ENCODE peak calls at places on chromosomes 13 and 19, in eight cellular contexts. L, T, A, X, G, N, O and R are unnamed samples. For H3K4me1, the result is how much of the 10 kb centered on the place peaks cover.

GRCh38 chr13:27559714-27560113 is 60.6 kb downstream of the LNX2 start:
- DNase-seq in X (no peak), O (no peak), T (no peak), A (no peak), G (no peak), L (no peak), N (no peak), R (no peak)

GRCh38 chr19:55176116-55176515 is 4.0 kb downstream of the SYT5 start:
- DNase-seq in T (no peak), A (no peak), X (no peak), N (no peak), L (peak), G (no peak), O (no peak), R (no peak)

GRCh38 chr19:17041994-17042393 is 15.4 kb upstream of the CPAMD8 start:
- DNase-seq in L (no peak), X (no peak), T (no peak), A (no peak), G (no peak), N (no peak), O (no peak), R (no peak)

GRCh38 chr19:31742249-31742648 is 393.0 kb upstream of the TSHZ3 start:
- DNase-seq in N (no peak), L (no peak), O (no peak), X (no peak), A (no peak), G (no peak), T (no peak), R (no peak)

GRCh38 chr13:33031277-33031676 is 15.1 kb downstream of the KL start:
- DNase-seq in A (no peak), T (no peak), N (no peak), X (no peak), G (no peak), L (no peak), O (no peak), R (no peak)

GRCh38 chr19:1274081-1274851 is 1.1 kb upstream of the FAM174C start:
- DNase-seq in N (no peak), T (no peak), A (no peak), G (no peak), O (no peak), L (no peak), X (no peak), R (no peak)

GRCh38 chr13:113049521-113049941 is 56.1 kb upstream of the F7 start:
- DNase-seq in A (no peak), T (no peak), G (no peak), L (no peak), N (no peak), X (no peak), O (no peak), R (no peak)

GRCh38 chr19:51811344-51811743 is 16.4 kb downstream of the FPR3 start:
- DNase-seq in N (no peak), O (no peak), X (no peak), T (no peak), A (no peak), G (no peak), L (no peak), R (no peak)

GRCh38 chr19:38877781-38878574 is at the start of gene RINL:
- DNase-seq in L (peak), X (no peak), O (peak), G (no peak), T (peak), A (peak), N (no peak), R (peak)

GRCh38 chr13:111281751-111282311 is 38.6 kb upstream of the TEX29 start:
- DNase-seq in G (no peak), O (no peak), X (no peak), N (no peak), A (no peak), L (no peak), T (no peak), R (no peak)

GRCh38 chr19:12833418-12833746 is 997 bp downstream of the RTBDN start:
- DNase-seq in G (no peak), A (no peak), L (no peak), N (no peak), X (no peak), O (peak), T (peak), R (no peak)

GRCh38 chr13:31150315-31150985 is 11.3 kb downstream of the HSPH1 start:
- DNase-seq in L (no peak), N (no peak), O (no peak), X (no peak), G (no peak), A (no peak), T (no peak), R (no peak)

GRCh38 chr13:29845440-29846056 is 4.9 kb downstream of the UBL3 start:
- DNase-seq in T (no peak), A (no peak), L (peak), O (no peak), G (peak), N (no peak), X (no peak), R (no peak)

GRCh38 chr19:32870981-32871451 is 1.4 kb upstream of the SLC7A9 start:
- DNase-seq in N (no peak), A (no peak), X (no peak), G (no peak), O (no peak), T (no peak), L (no peak), R (no peak)

GRCh38 chr13:113734826-113735125 is 24.2 kb upstream of the TMEM255B start:
- DNase-seq in O (no peak), X (no peak), L (no peak), G (no peak), A (no peak), T (no peak), N (no peak), R (no peak)

GRCh38 chr19:46723471-46723870 is 6.6 kb upstream of the PRKD2 start:
- DNase-seq in X (no peak), N (no peak), A (no peak), L (no peak), O (no peak), G (no peak), T (no peak), R (no peak)

GRCh38 chr13:93169980-93170379 is 56.6 kb upstream of the GPC6 start:
- DNase-seq in N (no peak), L (no peak), O (no peak), A (no peak), X (no peak), G (peak), T (no peak), R (peak)

GRCh38 chr13:33208290-33208990 is 77.1 kb downstream of the STARD13 start:
- DNase-seq in X (no peak), G (no peak), A (no peak), O (no peak), L (no peak), T (no peak), N (no peak), R (peak)

GRCh38 chr19:15616183-15616582 is 1.2 kb downstream of the CYP4F8 start:
- DNase-seq in T (no peak), X (no peak), O (no peak), G (no peak), N (no peak), L (no peak), A (no peak), R (no peak)

GRCh38 chr19:16373989-16374388 is 49.4 kb downstream of the KLF2 start:
- DNase-seq in L (no peak), X (no peak), O (no peak), T (no peak), N (no peak), A (no peak), G (no peak), R (no peak)

GRCh38 chr13:49253310-49253709 is 5.6 kb downstream of the CDADC1 start:
- DNase-seq in N (no peak), T (no peak), A (no peak), X (no peak), L (no peak), G (no peak), O (no peak), R (no peak)
- TF ChIP-seq EZH2phosphoT487 in N (no peak), T (no peak), A (no peak), X (no peak), L (no peak), G (no peak), O (no peak), R (no peak)

DNA sequence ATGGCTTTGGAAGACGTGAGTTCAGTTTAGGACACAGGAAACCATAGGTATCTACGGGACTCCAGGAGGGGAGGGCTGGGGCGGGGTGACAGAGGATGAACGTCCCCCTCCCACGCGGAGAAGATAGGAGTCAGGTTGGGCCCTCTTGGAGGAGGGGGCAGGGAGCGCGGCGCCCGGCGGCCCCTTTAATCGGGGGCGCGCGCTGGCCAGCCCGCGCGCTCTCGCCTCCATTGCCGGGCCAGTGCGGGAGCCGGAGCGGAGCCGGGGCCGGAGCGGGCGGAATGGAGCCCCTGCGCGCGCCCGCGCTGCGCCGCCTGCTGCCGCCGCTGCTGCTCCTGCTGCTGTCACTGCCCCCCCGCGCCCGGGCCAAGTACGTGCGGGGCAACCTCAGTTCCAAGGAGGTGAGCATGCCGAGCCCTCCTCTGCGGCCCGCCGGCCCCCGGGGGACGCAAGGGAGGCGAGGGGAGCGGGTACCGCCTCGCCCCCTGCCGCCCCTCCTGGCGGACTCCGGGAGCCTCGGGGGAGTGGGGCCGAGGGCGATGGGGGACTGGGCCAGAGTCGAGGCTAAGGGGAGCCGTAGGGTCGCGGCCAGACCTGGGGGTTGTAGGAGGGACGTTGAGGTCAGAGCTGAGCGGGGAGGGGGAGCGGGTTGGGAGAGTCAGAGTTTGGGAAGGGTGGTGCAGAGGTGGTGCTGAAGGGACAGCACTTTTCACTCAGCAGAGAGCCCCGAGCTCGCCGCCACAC is at the start of gene TMEM145:
- DNase-seq in N (no peak), L (peak), A (peak), O (peak), G (no peak), T (peak), X (peak), R (peak)
- TF ChIP-seq CTCF in N (no peak), L (peak), A (peak), O (peak), G (no peak), T (no peak), X (no peak), R (peak)

DNA sequence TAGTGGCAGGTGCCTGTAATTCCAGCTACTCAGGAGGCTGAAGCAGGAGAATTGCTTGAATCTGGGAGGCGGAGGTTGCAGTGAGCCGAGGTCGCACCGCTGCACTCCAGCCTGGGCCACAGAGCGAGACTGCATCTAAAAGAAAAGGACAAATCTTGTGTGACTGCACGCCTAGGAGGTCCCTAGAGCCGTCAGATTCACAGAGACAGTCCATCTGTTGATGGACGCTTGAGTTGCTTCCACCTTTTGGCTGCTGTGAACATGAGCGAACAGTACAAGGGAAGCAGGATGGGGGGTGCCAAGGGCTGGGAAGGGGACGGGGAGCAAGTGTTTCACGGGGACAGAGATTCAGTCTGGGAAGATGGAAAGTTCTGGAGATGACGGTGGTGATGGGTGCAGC is 78.8 kb downstream of the GNG7 start:
- DNase-seq in O (no peak), N (no peak), X (no peak), L (peak), A (no peak), T (no peak), G (no peak), R (no peak)
- H3K4me1 ChIP-seq in O (under half), N (under half), X (under half), L (half or more), A (under half), T (under half), G (under half), R (under half)

GRCh38 chr13:81382236-81382635 is 1041.3 kb upstream of the SPRY2 start:
- DNase-seq in X (peak), A (no peak), O (no peak), N (no peak), T (peak), G (no peak), L (no peak), R (no peak)

GRCh38 chr13:81383441-81383840 is 1042.5 kb upstream of the SPRY2 start:
- DNase-seq in G (no peak), X (no peak), O (no peak), A (no peak), L (no peak), T (no peak), N (no peak), R (no peak)

GRCh38 chr13:81381560-81381959 is 1040.6 kb upstream of the SPRY2 start:
- DNase-seq in A (no peak), G (no peak), L (no peak), N (no peak), T (no peak), O (no peak), X (no peak), R (no peak)

GRCh38 chr13:81377926-81378325 is 1037.0 kb upstream of the SPRY2 start:
- DNase-seq in N (no peak), O (no peak), A (no peak), G (peak), X (no peak), L (no peak), T (no peak), R (no peak)

GRCh38 chr13:81379183-81379582 is 1038.3 kb upstream of the SPRY2 start:
- DNase-seq in L (no peak), G (no peak), T (no peak), A (no peak), N (no peak), O (no peak), X (no peak), R (no peak)
- TF ChIP-seq EZH2phosphoT487 in L (no peak), G (no peak), T (no peak), A (no peak), N (no peak), O (no peak), X (no peak), R (no peak)